ENCODE peak calls at places on chromosomes 1 and 21, in four cellular contexts. Y is heart left ventricle, R is left ventricle myocardium inferior, F is thoracic aorta. W is an unnamed sample. For H3K4me1, the result is how much of the 10 kb centered on the place peaks cover.

GRCh38 chr21:32867587-32867986 is 96.0 kb upstream of the PAXBP1 start:
- DNase-seq in F (no peak), Y (no peak), R (no peak), W (no peak)

GRCh38 chr1:170700842-170701305 is 36.9 kb downstream of the PRRX1 start:
- DNase-seq in Y (no peak), F (no peak), R (no peak), W (no peak)

GRCh38 chr1:41679531-41679930 is 195.0 kb upstream of the EDN2 start:
- DNase-seq in F (no peak), R (no peak), Y (no peak), W (peak)

GRCh38 chr1:3060601-3061551 is 8.1 kb upstream of the PRDM16 start:
- DNase-seq in Y (no peak), F (no peak), R (no peak), W (peak)

GRCh38 chr1:244450597-244451538 is 841 bp downstream of the ADSS2 start:
- DNase-seq in Y (peak), R (peak), F (no peak), W (no peak)

GRCh38 chr1:41859686-41860085 is 59.0 kb downstream of the HIVEP3 start:
- DNase-seq in R (no peak), Y (no peak), F (no peak), W (no peak)

GRCh38 chr1:244835276-244836134 is at the start of gene COX20:
- DNase-seq in F (peak), R (peak), Y (peak), W (peak)

GRCh38 chr1:5757177-5757820 is 234.9 kb downstream of the NPHP4 start:
- DNase-seq in R (no peak), Y (no peak), F (no peak), W (no peak)

GRCh38 chr1:242764161-242764560 is 239.7 kb upstream of the PLD5 start:
- DNase-seq in Y (no peak), F (no peak), R (no peak), W (no peak)

GRCh38 chr1:35319988-35320713 is 51.6 kb downstream of the ZMYM4 start:
- DNase-seq in Y (peak), R (peak), F (peak), W (no peak)

GRCh38 chr1:43821471-43821870 is 112.1 kb upstream of the ARTN start:
- DNase-seq in R (no peak), F (no peak), Y (no peak), W (no peak)

GRCh38 chr1:35243681-35244080 is 24.8 kb upstream of the ZMYM4 start:
- DNase-seq in Y (no peak), R (no peak), F (no peak), W (peak)

GRCh38 chr1:94599090-94599813 is 57.7 kb upstream of the F3 start:
- DNase-seq in Y (peak), F (no peak), R (no peak), W (no peak)

GRCh38 chr1:7386226-7387052 is 384.7 kb upstream of the VAMP3 start:
- DNase-seq in Y (no peak), F (no peak), R (no peak), W (no peak)

GRCh38 chr1:168613689-168614655 is 37.6 kb downstream of the XCL1 start:
- DNase-seq in Y (peak), R (peak), F (no peak), W (no peak)

GRCh38 chr1:25692560-25692959 is 76.0 kb downstream of the MAN1C1 start:
- DNase-seq in F (no peak), Y (no peak), R (no peak), W (no peak)

GRCh38 chr1:154186177-154186576 is 5.7 kb downstream of the TPM3 start:
- DNase-seq in R (peak), F (no peak), Y (peak), W (peak)

GRCh38 chr1:37605806-37606474 is 10.2 kb upstream of the GNL2 start:
- DNase-seq in Y (no peak), R (no peak), F (no peak), W (no peak)

GRCh38 chr21:45269861-45270260 is 17.8 kb downstream of the POFUT2 start:
- DNase-seq in Y (no peak), F (no peak), R (no peak), W (no peak)

GRCh38 chr1:228280106-228280901 is 72.5 kb downstream of the OBSCN start:
- DNase-seq in Y (peak), F (no peak), R (no peak), W (no peak)

GRCh38 chr1:107976431-107977215 is 11.6 kb upstream of the VAV3 start:
- DNase-seq in R (no peak), Y (no peak), F (no peak), W (no peak)

GRCh38 chr1:64235133-64235532 is 31.7 kb downstream of the UBE2U start:
- DNase-seq in F (no peak), R (no peak), Y (no peak), W (peak)

GRCh38 chr1:1033009-1033587 is 13.2 kb downstream of the AGRN start:
- DNase-seq in F (no peak), Y (peak), R (peak), W (peak)

GRCh38 chr21:31326478-31327247 is 17.4 kb downstream of the TIAM1 start:
- DNase-seq in Y (no peak), F (no peak), R (no peak), W (no peak)

GRCh38 chr1:165454211-165454610 is 9.3 kb upstream of the RXRG start:
- DNase-seq in F (no peak), Y (no peak), R (no peak), W (no peak)

GRCh38 chr1:64598100-64598571 is 128.2 kb downstream of the CACHD1 start:
- DNase-seq in R (no peak), Y (no peak), F (no peak), W (peak)

GRCh38 chr1:209886219-209886536 is 51.8 kb upstream of the SYT14 start:
- DNase-seq in R (no peak), F (no peak), Y (no peak), W (no peak)

GRCh38 chr21:31011412-31011811 is 26.9 kb downstream of the KRTAP19-8 start:
- DNase-seq in Y (no peak), F (no peak), R (no peak), W (no peak)

GRCh38 chr1:238409947-238410346 is 519.2 kb upstream of the ZP4 start:
- DNase-seq in Y (no peak), R (no peak), F (no peak), W (no peak)

GRCh38 chr1:160522622-160523345 is at the start of gene SLAMF6:
- DNase-seq in Y (no peak), F (no peak), R (no peak), W (no peak)

GRCh38 chr1:234586304-234586703 is 23.7 kb downstream of the IRF2BP2 start:
- DNase-seq in Y (no peak), R (no peak), F (no peak), W (no peak)

GRCh38 chr1:170590921-170591705 is 59.1 kb downstream of the GORAB start:
- DNase-seq in F (no peak), Y (no peak), R (no peak), W (no peak)

GRCh38 chr1:178784131-178784536 is 59.1 kb downstream of the RALGPS2 start:
- DNase-seq in Y (no peak), F (no peak), R (no peak), W (no peak)

GRCh38 chr1:117436528-117436927 is 69.3 kb downstream of the MAN1A2 start:
- DNase-seq in F (no peak), R (no peak), Y (no peak), W (no peak)

GRCh38 chr1:50735443-50735842 is 224.6 kb downstream of the FAF1 start:
- DNase-seq in F (no peak), R (no peak), Y (no peak), W (no peak)

GRCh38 chr1:40382601-40383000 is 9.1 kb downstream of the SMAP2 start:
- DNase-seq in Y (no peak), R (no peak), F (no peak), W (no peak)
- TF ChIP-seq CTCF in Y (no peak), R (no peak), F (no peak), W (no peak)

GRCh38 chr1:29176567-29176966 is 5.1 kb downstream of the SRSF4 start:
- DNase-seq in R (no peak), F (no peak), Y (no peak), W (no peak)

GRCh38 chr1:29171521-29171920 is 10.2 kb downstream of the SRSF4 start:
- DNase-seq in F (no peak), R (no peak), Y (no peak), W (no peak)

GRCh38 chr1:29167904-29168303 is 13.8 kb downstream of the SRSF4 start:
- DNase-seq in R (no peak), Y (no peak), F (no peak), W (no peak)

GRCh38 chr1:29171089-29171488 is 10.6 kb downstream of the SRSF4 start:
- DNase-seq in F (no peak), Y (no peak), R (no peak), W (no peak)

GRCh38 chr1:29172415-29172814 is 9.3 kb downstream of the SRSF4 start:
- DNase-seq in R (no peak), F (no peak), Y (no peak), W (no peak)
- H3K4me1 ChIP-seq in R (half or more), F (under half), Y (under half), W (under half)

GRCh38 chr1:201647094-201647493 is 108.2 kb downstream of the NAV1 start:
- DNase-seq in F (no peak), R (no peak), Y (no peak), W (no peak)

GRCh38 chr1:201646623-201647022 is 107.7 kb downstream of the NAV1 start:
- DNase-seq in R (no peak), F (no peak), Y (no peak), W (no peak)

GRCh38 chr1:201647722-201648065 is 108.8 kb downstream of the NAV1 start:
- DNase-seq in Y (no peak), F (no peak), R (no peak), W (no peak)

GRCh38 chr1:201648911-201649775 is 110.2 kb downstream of the NAV1 start:
- DNase-seq in F (no peak), Y (peak), R (peak), W (peak)

DNA sequence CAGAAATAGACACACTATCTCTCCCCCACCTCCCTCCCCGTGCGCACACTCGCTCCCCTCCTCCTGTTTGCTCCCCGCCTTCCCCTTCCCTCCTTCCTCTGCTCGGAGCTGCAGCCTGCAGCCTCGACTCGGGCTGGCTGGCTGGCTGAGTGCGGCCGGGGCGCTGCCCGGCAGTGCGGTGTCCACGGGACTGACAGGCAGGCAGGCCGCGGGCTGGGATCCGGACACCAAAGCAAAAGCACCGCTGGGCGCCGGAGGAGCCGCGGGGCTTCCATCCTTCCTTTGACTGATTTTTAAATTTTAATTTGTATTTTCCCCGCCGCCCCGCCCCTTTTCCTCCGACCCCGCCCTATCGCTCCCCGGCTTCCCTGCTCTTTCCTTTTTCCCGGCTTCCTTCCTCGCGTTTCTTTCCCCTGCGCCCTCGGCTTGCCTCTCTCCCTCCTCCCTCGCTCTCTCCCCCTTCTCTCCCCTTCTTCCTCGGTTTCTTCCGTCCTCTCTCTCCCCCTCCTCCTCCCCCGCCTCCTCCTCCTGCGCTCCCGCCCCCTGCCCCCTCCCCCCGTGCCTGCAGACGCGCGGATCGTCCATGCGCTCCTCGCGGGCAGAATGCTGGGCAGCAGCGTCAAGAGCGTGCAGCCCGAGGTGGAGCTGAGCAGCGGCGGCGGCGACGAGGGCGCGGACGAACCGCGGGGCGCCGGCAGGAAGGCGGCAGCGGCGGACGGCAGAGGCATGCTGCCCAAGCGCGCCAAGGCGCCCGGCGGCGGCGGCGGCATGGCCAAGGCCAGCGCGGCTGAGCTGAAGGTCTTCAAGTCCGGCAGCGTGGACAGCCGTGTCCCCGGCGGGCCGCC is 109.4 kb downstream of the NAV1 start:
- DNase-seq in F (no peak), Y (peak), R (peak), W (no peak)
- H3K27ac ChIP-seq in F (no peak), Y (no peak), R (peak), W (no peak)

GRCh38 chr1:217626321-217626720 is 4.6 kb downstream of the GPATCH2 start:
- DNase-seq in R (no peak), Y (no peak), F (no peak), W (no peak)

GRCh38 chr1:217627431-217627830 is 3.5 kb downstream of the GPATCH2 start:
- DNase-seq in R (no peak), Y (no peak), F (no peak), W (no peak)

GRCh38 chr1:217630711-217631591 is at the start of the genes GPATCH2 and SPATA17:
- DNase-seq in Y (peak), F (peak), R (peak), W (peak)
- TF ChIP-seq CTCF in Y (peak), F (peak), R (peak), W (peak)

GRCh38 chr1:66739401-66740157 is 12.7 kb upstream of the DYNLT5 start:
- DNase-seq in R (no peak), F (no peak), Y (peak), W (no peak)
- H3K4me1 ChIP-seq in R (under half), F (under half), Y (under half), W (under half)

GRCh38 chr1:172252296-172252695 is 168.2 kb upstream of the C1orf105 start:
- DNase-seq in Y (no peak), F (no peak), R (no peak), W (no peak)

GRCh38 chr1:172254521-172255222 is 165.8 kb upstream of the C1orf105 start:
- DNase-seq in F (no peak), R (no peak), Y (no peak), W (peak)

GRCh38 chr1:172252925-172253324 is 167.6 kb upstream of the C1orf105 start:
- DNase-seq in Y (no peak), R (no peak), F (no peak), W (no peak)

GRCh38 chr1:172255223-172255560 is 165.3 kb upstream of the C1orf105 start:
- DNase-seq in R (no peak), Y (no peak), F (no peak), W (no peak)
- H3K27ac ChIP-seq in R (no peak), Y (no peak), F (peak), W (peak)

GRCh38 chr1:4090976-4091660 is 191.0 kb upstream of the C1orf174 start:
- DNase-seq in F (no peak), R (no peak), Y (no peak), W (no peak)

GRCh38 chr1:4090556-4090955 is 190.5 kb upstream of the C1orf174 start:
- DNase-seq in Y (no peak), F (no peak), R (no peak), W (no peak)

GRCh38 chr1:4093856-4094565 is 193.9 kb upstream of the C1orf174 start:
- DNase-seq in R (no peak), F (no peak), Y (no peak), W (no peak)

GRCh38 chr1:4091996-4092395 is 191.9 kb upstream of the C1orf174 start:
- DNase-seq in Y (no peak), F (no peak), R (no peak), W (no peak)

DNA sequence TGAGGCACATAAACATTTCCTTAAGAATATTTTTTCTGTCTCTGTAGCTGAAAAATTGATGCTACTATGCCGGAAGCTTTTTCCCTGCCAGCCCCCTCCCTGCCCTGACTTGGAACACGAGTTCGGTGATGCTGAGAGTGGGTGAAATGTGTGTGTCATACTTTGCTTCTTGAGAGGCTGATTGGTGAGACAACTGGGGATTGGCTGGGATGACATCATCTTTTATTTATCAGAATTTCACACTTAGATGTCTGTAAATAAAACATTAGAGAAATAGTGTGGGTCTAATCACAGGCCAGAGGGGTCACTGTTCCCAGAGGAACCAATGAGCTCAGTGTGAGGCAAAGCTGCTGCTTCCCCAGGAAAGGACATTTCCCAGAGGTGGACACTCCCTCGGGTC is 195.4 kb upstream of the C1orf174 start:
- DNase-seq in F (no peak), Y (no peak), R (no peak), W (no peak)
- TF ChIP-seq CTCF in F (no peak), Y (no peak), R (no peak), W (no peak)

GRCh38 chr1:9292361-9293240 is at the start of gene SPSB1:
- DNase-seq in Y (peak), R (peak), F (peak), W (peak)
- H3K4me1 ChIP-seq in Y (under half), R (half or more), F (half or more), W (under half)

GRCh38 chr1:155273134-155273982 is at the start of gene CLK2:
- DNase-seq in F (peak), Y (peak), R (peak), W (peak)

GRCh38 chr1:155278689-155279160 is 1.5 kb downstream of the HCN3 start:
- DNase-seq in R (no peak), F (no peak), Y (no peak), W (no peak)

GRCh38 chr1:155277070-155277895 is at the start of gene HCN3:
- DNase-seq in R (peak), F (peak), Y (peak), W (peak)

GRCh38 chr1:155282488-155283086 is 5.3 kb downstream of the HCN3 start:
- DNase-seq in Y (no peak), F (no peak), R (no peak), W (no peak)

DNA sequence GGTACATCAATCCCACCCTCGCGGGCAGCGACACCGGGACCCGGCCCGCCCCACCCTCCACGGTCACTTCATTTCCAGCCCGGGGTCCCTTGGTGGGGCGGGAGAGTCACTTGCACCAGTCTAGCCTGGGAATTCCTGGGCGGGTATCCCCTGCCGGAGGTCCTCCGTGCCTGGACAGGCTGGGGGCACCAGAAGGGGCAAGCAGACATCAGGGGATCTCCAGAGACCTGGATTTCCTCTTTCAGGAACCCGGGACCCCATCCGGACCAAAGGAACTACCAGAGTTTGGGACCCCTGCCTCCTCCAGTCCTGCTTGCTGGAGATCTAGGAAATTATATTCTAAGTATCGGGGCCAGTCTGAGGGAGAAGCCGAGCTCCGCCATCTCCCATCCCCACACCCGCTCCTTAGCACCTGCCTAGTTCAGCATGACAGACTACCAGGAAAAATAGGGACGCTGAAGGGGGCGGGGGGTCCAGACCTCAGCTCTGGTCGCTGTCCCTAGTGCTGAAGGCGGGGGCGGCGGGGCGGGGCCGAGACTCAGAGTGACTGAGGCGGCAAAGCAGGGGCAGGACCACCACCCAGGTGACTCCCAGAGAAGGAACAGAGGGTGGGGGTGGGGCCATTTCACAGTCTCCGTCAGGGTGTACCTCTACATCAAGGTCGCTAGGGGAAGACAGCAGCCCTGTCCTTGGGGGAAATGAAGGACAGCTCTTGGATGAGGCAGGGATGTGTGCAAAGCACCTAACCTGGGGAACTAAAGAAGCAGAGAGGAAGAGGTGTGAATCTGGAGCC is 829 bp downstream of the HCN3 start:
- DNase-seq in F (no peak), R (peak), Y (peak), W (no peak)
- H3K27ac ChIP-seq in F (peak), R (peak), Y (peak), W (no peak)